ENCODE peak calls at places on chromosomes 12 and 14, in seven cellular contexts. One of them, this sample, is unnamed.

GRCh38 chr12:94560416-94561221 is 89.7 kb downstream of the TMCC3 start:
- DNase-seq in CD8-positive, alpha-beta memory T cell: no peak
- DNase-seq in Kasumi-1: no peak
- DNase-seq in A172: peak
- DNase-seq in RPMI7951: peak
- DNase-seq in retina: peak
- DNase-seq in GM03348: no peak
- DNase-seq in this sample: peak

GRCh38 chr12:4911316-4911994 is 1.8 kb downstream of the KCNA1 start:
- DNase-seq in retina: peak
- DNase-seq in A172: no peak
- DNase-seq in GM03348: no peak
- DNase-seq in Kasumi-1: no peak
- DNase-seq in RPMI7951: no peak
- DNase-seq in CD8-positive, alpha-beta memory T cell: no peak
- DNase-seq in this sample: no peak

GRCh38 chr14:92937229-92937937 is 14.4 kb downstream of the CHGA start:
- DNase-seq in A172: peak
- DNase-seq in RPMI7951: no peak
- DNase-seq in retina: no peak
- DNase-seq in GM03348: no peak
- DNase-seq in CD8-positive, alpha-beta memory T cell: no peak
- DNase-seq in Kasumi-1: no peak
- DNase-seq in this sample: no peak

GRCh38 chr12:116138380-116138779 is 139.1 kb downstream of the MED13L start:
- DNase-seq in retina: peak
- DNase-seq in Kasumi-1: no peak
- DNase-seq in GM03348: peak
- DNase-seq in A172: peak
- DNase-seq in CD8-positive, alpha-beta memory T cell: no peak
- DNase-seq in RPMI7951: peak
- DNase-seq in this sample: peak

GRCh38 chr12:10562306-10562933 is 51.0 kb downstream of the MAGOHB start:
- DNase-seq in CD8-positive, alpha-beta memory T cell: peak
- DNase-seq in RPMI7951: peak
- DNase-seq in Kasumi-1: peak
- DNase-seq in A172: peak
- DNase-seq in GM03348: peak
- DNase-seq in retina: peak
- DNase-seq in this sample: peak

GRCh38 chr12:105382771-105383632 is 52.5 kb downstream of the C12orf75 start:
- DNase-seq in CD8-positive, alpha-beta memory T cell: peak
- DNase-seq in RPMI7951: peak
- DNase-seq in GM03348: peak
- DNase-seq in Kasumi-1: peak
- DNase-seq in retina: peak
- DNase-seq in A172: peak
- DNase-seq in this sample: peak

GRCh38 chr14:66432334-66432733 is 53.8 kb upstream of the CCDC196 start:
- DNase-seq in Kasumi-1: no peak
- DNase-seq in A172: no peak
- DNase-seq in GM03348: no peak
- DNase-seq in RPMI7951: no peak
- DNase-seq in CD8-positive, alpha-beta memory T cell: no peak
- DNase-seq in retina: no peak
- DNase-seq in this sample: no peak

GRCh38 chr14:54776361-54777001 is 126.1 kb downstream of the GCH1 start:
- DNase-seq in RPMI7951: peak
- DNase-seq in GM03348: peak
- DNase-seq in CD8-positive, alpha-beta memory T cell: peak
- DNase-seq in Kasumi-1: peak
- DNase-seq in A172: peak
- DNase-seq in retina: no peak
- DNase-seq in this sample: peak

GRCh38 chr12:11166300-11166699 is 4.7 kb upstream of the SMIM10L1 start:
- DNase-seq in CD8-positive, alpha-beta memory T cell: no peak
- DNase-seq in RPMI7951: no peak
- DNase-seq in GM03348: no peak
- DNase-seq in retina: no peak
- DNase-seq in A172: no peak
- DNase-seq in Kasumi-1: no peak
- DNase-seq in this sample: no peak

GRCh38 chr12:105278043-105278697 is 42.2 kb upstream of the APPL2 start:
- DNase-seq in A172: no peak
- DNase-seq in CD8-positive, alpha-beta memory T cell: no peak
- DNase-seq in GM03348: peak
- DNase-seq in retina: no peak
- DNase-seq in Kasumi-1: peak
- DNase-seq in RPMI7951: peak
- DNase-seq in this sample: no peak

GRCh38 chr12:49098703-49099102 is 4.1 kb upstream of the DHH start:
- DNase-seq in CD8-positive, alpha-beta memory T cell: no peak
- DNase-seq in Kasumi-1: no peak
- DNase-seq in GM03348: no peak
- DNase-seq in retina: no peak
- DNase-seq in A172: no peak
- DNase-seq in RPMI7951: no peak
- DNase-seq in this sample: no peak

GRCh38 chr12:126784328-126784921 is 1482.5 kb upstream of the TMEM132C start:
- DNase-seq in retina: peak
- DNase-seq in A172: peak
- DNase-seq in CD8-positive, alpha-beta memory T cell: no peak
- DNase-seq in GM03348: peak
- DNase-seq in RPMI7951: peak
- DNase-seq in Kasumi-1: no peak
- DNase-seq in this sample: peak

GRCh38 chr12:51075390-51075789 is 8.0 kb downstream of the CSRNP2 start:
- DNase-seq in Kasumi-1: no peak
- DNase-seq in retina: no peak
- DNase-seq in GM03348: no peak
- DNase-seq in A172: no peak
- DNase-seq in RPMI7951: no peak
- DNase-seq in CD8-positive, alpha-beta memory T cell: no peak
- DNase-seq in this sample: no peak

GRCh38 chr12:18895946-18896345 is 158.0 kb downstream of the CAPZA3 start:
- DNase-seq in CD8-positive, alpha-beta memory T cell: no peak
- DNase-seq in GM03348: no peak
- DNase-seq in A172: no peak
- DNase-seq in RPMI7951: peak
- DNase-seq in retina: peak
- DNase-seq in Kasumi-1: no peak
- DNase-seq in this sample: peak

GRCh38 chr12:57089259-57090245 is 638 bp downstream of the NAB2 start:
- DNase-seq in A172: peak
- DNase-seq in retina: peak
- DNase-seq in Kasumi-1: peak
- DNase-seq in CD8-positive, alpha-beta memory T cell: peak
- DNase-seq in GM03348: peak
- DNase-seq in RPMI7951: peak
- DNase-seq in this sample: peak

GRCh38 chr14:23829736-23830474 is 123.7 kb upstream of the DHRS4 start:
- DNase-seq in retina: no peak
- DNase-seq in RPMI7951: peak
- DNase-seq in Kasumi-1: peak
- DNase-seq in GM03348: peak
- DNase-seq in A172: peak
- DNase-seq in CD8-positive, alpha-beta memory T cell: no peak
- DNase-seq in this sample: peak

GRCh38 chr14:93319958-93320357 is 12.9 kb downstream of the BTBD7 start:
- DNase-seq in A172: no peak
- DNase-seq in Kasumi-1: peak
- DNase-seq in retina: no peak
- DNase-seq in RPMI7951: no peak
- DNase-seq in CD8-positive, alpha-beta memory T cell: no peak
- DNase-seq in GM03348: no peak
- DNase-seq in this sample: no peak

GRCh38 chr12:114414031-114414865 is 8.3 kb upstream of the TBX5 start:
- DNase-seq in A172: no peak
- DNase-seq in retina: peak
- DNase-seq in GM03348: peak
- DNase-seq in CD8-positive, alpha-beta memory T cell: no peak
- DNase-seq in RPMI7951: no peak
- DNase-seq in Kasumi-1: no peak
- DNase-seq in this sample: no peak